ENCODE peak calls at places on chromosomes 16 and 17, in seven cellular contexts. Y is NCI-H748 treated with DMSO at 0.1 percent for 48 hours; O is natural killer cell treated with Interleukin-12 subunit alpha and Interleukin-12 subunit beta and Interleukin-15 and Interleukin-18, amount 100 ng/mL, for 72 hours; H is AG04450; G is ecto neural progenitor cell; N is cardiac muscle cell; U is HFFc6. A is an unnamed sample.

GRCh38 chr17:3615160-3615870 is 6.1 kb upstream of the TRPV1 start:
- DNase-seq in Y (no peak), O (no peak), H (no peak), G (no peak), N (no peak), U (no peak), A (no peak)

GRCh38 chr16:69606985-69607384 is 41.2 kb downstream of the NFAT5 start:
- DNase-seq in Y (no peak), O (no peak), H (no peak), G (no peak), N (no peak), U (no peak), A (no peak)

GRCh38 chr16:74487634-74488495 is 66.6 kb upstream of the CLEC18B start:
- DNase-seq in Y (no peak), O (no peak), H (no peak), G (no peak), N (no peak), U (no peak), A (no peak)

GRCh38 chr16:56349086-56349415 is 76.3 kb downstream of the AMFR start:
- DNase-seq in Y (no peak), O (no peak), H (no peak), G (no peak), N (no peak), U (no peak), A (no peak)

GRCh38 chr17:18039535-18040286 is 503 bp downstream of the GID4 start:
- DNase-seq in Y (no peak), O (no peak), H (no peak), G (peak), N (peak), U (no peak), A (no peak)

GRCh38 chr17:61420745-61421398 is 21.2 kb downstream of the TBX2 start:
- DNase-seq in Y (no peak), O (no peak), H (no peak), G (no peak), N (no peak), U (no peak), A (no peak)

GRCh38 chr17:66725956-66726355 is 109.0 kb upstream of the CACNG5 start:
- DNase-seq in Y (no peak), O (no peak), H (no peak), G (no peak), N (no peak), U (no peak), A (no peak)

GRCh38 chr16:51465026-51465425 is 314.0 kb upstream of the SALL1 start:
- DNase-seq in Y (no peak), O (no peak), H (no peak), G (no peak), N (no peak), U (peak), A (no peak)

GRCh38 chr16:75471723-75472634 is 7.5 kb upstream of the TMEM170A start:
- DNase-seq in Y (peak), O (peak), H (peak), G (no peak), N (peak), U (peak), A (peak)

GRCh38 chr17:8186787-8187516 is 3.0 kb downstream of the BORCS6 start:
- DNase-seq in Y (peak), O (peak), H (peak), G (peak), N (peak), U (peak), A (peak)

GRCh38 chr17:81294512-81295030 is 536 bp downstream of the SLC38A10 start:
- DNase-seq in Y (no peak), O (no peak), H (no peak), G (no peak), N (no peak), U (no peak), A (peak)

GRCh38 chr16:4675864-4676786 is 17.2 kb upstream of the NUDT16L1 start:
- DNase-seq in Y (no peak), O (no peak), H (no peak), G (no peak), N (peak), U (no peak), A (peak)

GRCh38 chr16:561957-562938 is 2.1 kb downstream of the PRR35 start:
- DNase-seq in Y (no peak), O (no peak), H (no peak), G (no peak), N (no peak), U (no peak), A (no peak)

GRCh38 chr16:50800074-50800473 is 58.2 kb downstream of the CYLD start:
- DNase-seq in Y (no peak), O (no peak), H (no peak), G (no peak), N (no peak), U (no peak), A (no peak)

GRCh38 chr17:75440738-75441448 is 15.5 kb upstream of the TMEM94 start:
- DNase-seq in Y (no peak), O (no peak), H (no peak), G (no peak), N (no peak), U (no peak), A (no peak)

GRCh38 chr17:73131993-73132595 is 32.7 kb upstream of the SSTR2 start:
- DNase-seq in Y (no peak), O (no peak), H (no peak), G (no peak), N (no peak), U (no peak), A (no peak)

GRCh38 chr17:17435323-17435722 is 41.5 kb upstream of the MED9 start:
- DNase-seq in Y (no peak), O (no peak), H (peak), G (no peak), N (no peak), U (peak), A (no peak)

GRCh38 chr16:74760007-74760767 is 14.4 kb downstream of the FA2H start:
- DNase-seq in Y (no peak), O (no peak), H (peak), G (no peak), N (no peak), U (peak), A (no peak)

GRCh38 chr17:61970030-61970429 is 42.2 kb upstream of the INTS2 start:
- DNase-seq in Y (no peak), O (no peak), H (no peak), G (no peak), N (no peak), U (no peak), A (no peak)

GRCh38 chr17:64006361-64007088 is 8.4 kb downstream of the PRR29 start:
- DNase-seq in Y (no peak), O (peak), H (no peak), G (no peak), N (no peak), U (no peak), A (no peak)

GRCh38 chr17:56595831-56596740 is 2.6 kb downstream of the NOG start:
- DNase-seq in Y (peak), O (no peak), H (no peak), G (peak), N (peak), U (peak), A (no peak)

GRCh38 chr16:23408242-23409201 is 44.5 kb downstream of the COG7 start:
- DNase-seq in Y (no peak), O (no peak), H (no peak), G (no peak), N (no peak), U (peak), A (no peak)

GRCh38 chr17:48416971-48417370 is 13.0 kb downstream of the SKAP1 start:
- DNase-seq in Y (no peak), O (no peak), H (no peak), G (no peak), N (no peak), U (no peak), A (no peak)

GRCh38 chr17:81812571-81813370 is 8.8 kb downstream of the GCGR start:
- DNase-seq in Y (no peak), O (no peak), H (no peak), G (no peak), N (no peak), U (no peak), A (no peak)

GRCh38 chr16:61887903-61888302 is 148.3 kb downstream of the CDH8 start:
- DNase-seq in Y (no peak), O (no peak), H (no peak), G (no peak), N (peak), U (no peak), A (no peak)

GRCh38 chr16:72099377-72099818 is 5.8 kb downstream of the DHX38 start:
- DNase-seq in Y (peak), O (no peak), H (no peak), G (peak), N (peak), U (peak), A (peak)

A was measured in T-helper 9 cell.